ENCODE peak calls at places on chromosomes 1 and 21, in seven cellular contexts. One of them, this sample, is unnamed.

GRCh38 chr1:31765516-31765915 is 1.4 kb upstream of the ADGRB2 start:
- DNase-seq in IMR-90: no peak
- DNase-seq in progenitor cell of endocrine pancreas: no peak
- DNase-seq in astrocyte of the spinal cord: no peak
- DNase-seq in lower lobe of right lung: no peak
- DNase-seq in endothelial cell: no peak
- DNase-seq in pancreas: no peak
- DNase-seq in this sample: no peak

GRCh38 chr1:32967863-32968571 is 3.4 kb upstream of the RNF19B start:
- DNase-seq in IMR-90: peak
- DNase-seq in progenitor cell of endocrine pancreas: no peak
- DNase-seq in astrocyte of the spinal cord: no peak
- DNase-seq in lower lobe of right lung: no peak
- DNase-seq in endothelial cell: no peak
- DNase-seq in pancreas: no peak
- DNase-seq in this sample: no peak

GRCh38 chr21:28427356-28428022 is 565.2 kb downstream of the LTN1 start:
- DNase-seq in IMR-90: peak
- DNase-seq in progenitor cell of endocrine pancreas: no peak
- DNase-seq in astrocyte of the spinal cord: peak
- DNase-seq in lower lobe of right lung: no peak
- DNase-seq in endothelial cell: no peak
- DNase-seq in pancreas: no peak
- DNase-seq in this sample: no peak

GRCh38 chr1:193471981-193472380 is 285.6 kb upstream of the B3GALT2 start:
- DNase-seq in IMR-90: peak
- DNase-seq in progenitor cell of endocrine pancreas: no peak
- DNase-seq in astrocyte of the spinal cord: peak
- DNase-seq in lower lobe of right lung: no peak
- DNase-seq in endothelial cell: no peak
- DNase-seq in pancreas: no peak
- DNase-seq in this sample: no peak

GRCh38 chr1:60903591-60903990 is 178.8 kb upstream of the NFIA start:
- DNase-seq in IMR-90: no peak
- DNase-seq in progenitor cell of endocrine pancreas: no peak
- DNase-seq in astrocyte of the spinal cord: peak
- DNase-seq in lower lobe of right lung: no peak
- DNase-seq in endothelial cell: no peak
- DNase-seq in pancreas: no peak
- DNase-seq in this sample: no peak

GRCh38 chr1:243796016-243796415 is 54.0 kb downstream of the AKT3 start:
- DNase-seq in IMR-90: no peak
- DNase-seq in progenitor cell of endocrine pancreas: no peak
- DNase-seq in astrocyte of the spinal cord: no peak
- DNase-seq in lower lobe of right lung: no peak
- DNase-seq in endothelial cell: no peak
- DNase-seq in pancreas: no peak
- DNase-seq in this sample: no peak

GRCh38 chr1:160097196-160097910 is 1.1 kb downstream of the IGSF8 start:
- DNase-seq in IMR-90: no peak
- DNase-seq in progenitor cell of endocrine pancreas: no peak
- DNase-seq in astrocyte of the spinal cord: no peak
- DNase-seq in lower lobe of right lung: no peak
- DNase-seq in endothelial cell: no peak
- DNase-seq in pancreas: no peak
- DNase-seq in this sample: no peak

GRCh38 chr1:34711936-34712688 is 42.7 kb upstream of the GJB5 start:
- DNase-seq in IMR-90: no peak
- DNase-seq in progenitor cell of endocrine pancreas: no peak
- DNase-seq in astrocyte of the spinal cord: no peak
- DNase-seq in lower lobe of right lung: no peak
- DNase-seq in endothelial cell: no peak
- DNase-seq in pancreas: no peak
- DNase-seq in this sample: no peak

GRCh38 chr1:42838482-42839190 is 7.8 kb upstream of the ZNF691 start:
- DNase-seq in IMR-90: no peak
- DNase-seq in progenitor cell of endocrine pancreas: no peak
- DNase-seq in astrocyte of the spinal cord: no peak
- DNase-seq in lower lobe of right lung: peak
- DNase-seq in endothelial cell: no peak
- DNase-seq in pancreas: no peak
- DNase-seq in this sample: no peak

GRCh38 chr1:235017719-235018118 is 110.9 kb downstream of the TOMM20 start:
- DNase-seq in IMR-90: peak
- DNase-seq in progenitor cell of endocrine pancreas: no peak
- DNase-seq in astrocyte of the spinal cord: peak
- DNase-seq in lower lobe of right lung: no peak
- DNase-seq in endothelial cell: no peak
- DNase-seq in pancreas: no peak
- DNase-seq in this sample: no peak

GRCh38 chr1:18895317-18895716 is 7.0 kb downstream of the ALDH4A1 start:
- DNase-seq in IMR-90: no peak
- DNase-seq in progenitor cell of endocrine pancreas: no peak
- DNase-seq in astrocyte of the spinal cord: no peak
- DNase-seq in lower lobe of right lung: no peak
- DNase-seq in endothelial cell: no peak
- DNase-seq in pancreas: no peak
- DNase-seq in this sample: no peak

GRCh38 chr1:119646521-119647227 is 1.4 kb downstream of the ZNF697 start:
- DNase-seq in IMR-90: peak
- DNase-seq in progenitor cell of endocrine pancreas: no peak
- DNase-seq in astrocyte of the spinal cord: peak
- DNase-seq in lower lobe of right lung: no peak
- DNase-seq in endothelial cell: no peak
- DNase-seq in pancreas: no peak
- DNase-seq in this sample: no peak

GRCh38 chr1:176998396-176998795 is 166.1 kb downstream of the ASTN1 start:
- DNase-seq in IMR-90: no peak
- DNase-seq in progenitor cell of endocrine pancreas: no peak
- DNase-seq in astrocyte of the spinal cord: no peak
- DNase-seq in lower lobe of right lung: no peak
- DNase-seq in endothelial cell: no peak
- DNase-seq in pancreas: no peak
- DNase-seq in this sample: no peak

GRCh38 chr21:26715116-26715515 is 130.1 kb downstream of the ADAMTS1 start:
- DNase-seq in IMR-90: no peak
- DNase-seq in progenitor cell of endocrine pancreas: no peak
- DNase-seq in astrocyte of the spinal cord: no peak
- DNase-seq in lower lobe of right lung: no peak
- DNase-seq in endothelial cell: no peak
- DNase-seq in pancreas: no peak
- DNase-seq in this sample: no peak

GRCh38 chr1:40404670-40405462 is 31.3 kb downstream of the SMAP2 start:
- DNase-seq in IMR-90: peak
- DNase-seq in progenitor cell of endocrine pancreas: no peak
- DNase-seq in astrocyte of the spinal cord: peak
- DNase-seq in lower lobe of right lung: no peak
- DNase-seq in endothelial cell: no peak
- DNase-seq in pancreas: no peak
- DNase-seq in this sample: no peak

GRCh38 chr1:56360021-56360420 is 219.3 kb downstream of the PLPP3 start:
- DNase-seq in IMR-90: peak
- DNase-seq in progenitor cell of endocrine pancreas: no peak
- DNase-seq in astrocyte of the spinal cord: peak
- DNase-seq in lower lobe of right lung: no peak
- DNase-seq in endothelial cell: no peak
- DNase-seq in pancreas: no peak
- DNase-seq in this sample: no peak

GRCh38 chr1:153428073-153428638 is 11.8 kb downstream of the S100A7A start:
- DNase-seq in IMR-90: no peak
- DNase-seq in progenitor cell of endocrine pancreas: no peak
- DNase-seq in astrocyte of the spinal cord: no peak
- DNase-seq in lower lobe of right lung: no peak
- DNase-seq in endothelial cell: no peak
- DNase-seq in pancreas: no peak
- DNase-seq in this sample: no peak

GRCh38 chr1:170707959-170708666 is 44.2 kb downstream of the PRRX1 start:
- DNase-seq in IMR-90: peak
- DNase-seq in progenitor cell of endocrine pancreas: no peak
- DNase-seq in astrocyte of the spinal cord: peak
- DNase-seq in lower lobe of right lung: no peak
- DNase-seq in endothelial cell: no peak
- DNase-seq in pancreas: no peak
- DNase-seq in this sample: no peak

DNA sequence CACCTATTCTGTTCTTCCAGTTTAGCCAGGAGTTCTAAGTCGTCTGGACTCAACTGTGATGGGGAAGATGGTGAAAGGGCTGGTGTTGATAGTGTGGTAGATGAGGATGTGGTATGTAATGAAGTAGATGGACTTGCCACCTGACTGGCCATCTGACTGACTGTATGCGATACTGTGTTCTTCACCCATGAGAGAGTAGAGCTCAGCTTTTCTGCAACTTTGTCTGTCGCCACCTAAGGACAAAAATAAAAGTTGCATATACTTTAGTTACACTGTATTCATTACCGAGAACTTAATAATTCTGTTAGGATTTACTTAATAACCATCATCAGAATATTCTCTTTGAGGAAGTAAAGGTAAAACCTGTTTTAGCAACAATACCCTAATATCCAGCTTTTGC is 48.5 kb downstream of the EVI5 start:
- DNase-seq in IMR-90: peak
- DNase-seq in progenitor cell of endocrine pancreas: no peak
- DNase-seq in astrocyte of the spinal cord: no peak
- DNase-seq in lower lobe of right lung: no peak
- DNase-seq in endothelial cell: no peak
- DNase-seq in pancreas: no peak
- DNase-seq in this sample: no peak
- TF ChIP-seq CTCF in IMR-90: peak
- TF ChIP-seq CTCF in progenitor cell of endocrine pancreas: no peak
- TF ChIP-seq CTCF in astrocyte of the spinal cord: peak
- TF ChIP-seq CTCF in lower lobe of right lung: no peak
- TF ChIP-seq CTCF in endothelial cell: no peak
- TF ChIP-seq CTCF in pancreas: no peak
- TF ChIP-seq CTCF in this sample: peak

DNA sequence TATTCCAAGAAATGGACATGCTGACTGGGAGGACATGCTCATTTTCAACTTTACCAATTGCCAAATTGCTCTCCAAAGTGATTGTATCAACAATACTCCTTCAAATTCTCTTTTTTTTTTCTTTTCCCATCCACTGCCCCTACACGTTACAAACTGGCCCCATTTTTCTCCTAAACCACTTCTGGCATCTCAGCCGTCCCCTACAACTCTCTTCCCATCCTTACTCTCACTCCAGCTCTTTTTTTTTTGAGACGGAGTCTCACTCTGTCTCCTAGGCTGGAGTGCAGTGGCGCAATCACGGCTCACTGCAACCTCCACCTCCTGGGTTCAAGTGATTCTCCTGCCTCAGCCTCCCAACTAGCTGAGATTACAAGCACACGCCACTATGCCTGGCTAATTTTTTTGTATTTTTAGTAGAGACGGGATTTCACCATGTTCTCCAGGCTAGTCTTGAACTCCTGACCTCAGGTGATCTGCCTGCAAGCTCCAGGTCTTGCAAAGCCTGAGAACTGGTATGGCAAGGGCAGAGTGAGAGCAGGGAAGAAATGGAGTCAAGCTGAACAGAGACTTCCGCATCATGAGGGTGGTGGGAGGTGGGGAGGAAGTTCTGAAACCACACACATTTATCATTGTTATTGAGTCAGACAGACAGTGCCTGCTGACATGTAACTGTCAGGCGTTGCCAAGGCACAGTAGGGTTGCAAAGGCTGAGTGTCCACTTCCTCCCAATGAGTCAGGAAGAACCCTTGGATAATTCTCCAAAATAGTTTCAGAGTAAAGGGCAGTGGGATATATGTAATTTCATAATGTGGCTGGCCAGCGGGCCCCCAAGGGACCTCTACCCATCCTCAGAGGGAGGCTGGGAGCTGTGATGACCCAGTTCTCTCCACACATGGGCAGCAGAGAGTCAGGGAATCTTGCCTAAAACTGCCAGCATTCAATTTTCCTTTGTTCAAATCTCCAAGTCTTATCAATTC is 17.4 kb downstream of the CELA3A start:
- DNase-seq in IMR-90: peak
- DNase-seq in progenitor cell of endocrine pancreas: no peak
- DNase-seq in astrocyte of the spinal cord: peak
- DNase-seq in lower lobe of right lung: peak
- DNase-seq in endothelial cell: no peak
- DNase-seq in pancreas: no peak
- DNase-seq in this sample: no peak
- TF ChIP-seq CTCF in IMR-90: peak
- TF ChIP-seq CTCF in progenitor cell of endocrine pancreas: peak
- TF ChIP-seq CTCF in astrocyte of the spinal cord: peak
- TF ChIP-seq CTCF in lower lobe of right lung: no peak
- TF ChIP-seq CTCF in endothelial cell: no peak
- TF ChIP-seq CTCF in pancreas: no peak
- TF ChIP-seq CTCF in this sample: peak

GRCh38 chr1:6554907-6555778 is at the start of gene TAS1R1:
- DNase-seq in IMR-90: no peak
- DNase-seq in progenitor cell of endocrine pancreas: no peak
- DNase-seq in astrocyte of the spinal cord: no peak
- DNase-seq in lower lobe of right lung: peak
- DNase-seq in endothelial cell: no peak
- DNase-seq in pancreas: peak
- DNase-seq in this sample: no peak
- TF ChIP-seq CTCF in IMR-90: no peak
- TF ChIP-seq CTCF in progenitor cell of endocrine pancreas: no peak
- TF ChIP-seq CTCF in astrocyte of the spinal cord: no peak
- TF ChIP-seq CTCF in lower lobe of right lung: no peak
- TF ChIP-seq CTCF in endothelial cell: no peak
- TF ChIP-seq CTCF in pancreas: no peak
- TF ChIP-seq CTCF in this sample: no peak

GRCh38 chr21:44490405-44490804 is 35.1 kb downstream of the LRRC3 start:
- DNase-seq in IMR-90: no peak
- DNase-seq in progenitor cell of endocrine pancreas: no peak
- DNase-seq in astrocyte of the spinal cord: no peak
- DNase-seq in lower lobe of right lung: no peak
- DNase-seq in endothelial cell: no peak
- DNase-seq in pancreas: no peak
- DNase-seq in this sample: no peak

GRCh38 chr21:44490816-44491215 is 35.5 kb downstream of the LRRC3 start:
- DNase-seq in IMR-90: no peak
- DNase-seq in progenitor cell of endocrine pancreas: no peak
- DNase-seq in astrocyte of the spinal cord: no peak
- DNase-seq in lower lobe of right lung: no peak
- DNase-seq in endothelial cell: no peak
- DNase-seq in pancreas: no peak
- DNase-seq in this sample: no peak

GRCh38 chr21:44487831-44488230 is 32.5 kb downstream of the LRRC3 start:
- DNase-seq in IMR-90: peak
- DNase-seq in progenitor cell of endocrine pancreas: no peak
- DNase-seq in astrocyte of the spinal cord: peak
- DNase-seq in lower lobe of right lung: no peak
- DNase-seq in endothelial cell: no peak
- DNase-seq in pancreas: no peak
- DNase-seq in this sample: peak

GRCh38 chr21:44492572-44493385 is 37.5 kb downstream of the LRRC3 start:
- DNase-seq in IMR-90: no peak
- DNase-seq in progenitor cell of endocrine pancreas: no peak
- DNase-seq in astrocyte of the spinal cord: no peak
- DNase-seq in lower lobe of right lung: no peak
- DNase-seq in endothelial cell: no peak
- DNase-seq in pancreas: no peak
- DNase-seq in this sample: no peak

DNA sequence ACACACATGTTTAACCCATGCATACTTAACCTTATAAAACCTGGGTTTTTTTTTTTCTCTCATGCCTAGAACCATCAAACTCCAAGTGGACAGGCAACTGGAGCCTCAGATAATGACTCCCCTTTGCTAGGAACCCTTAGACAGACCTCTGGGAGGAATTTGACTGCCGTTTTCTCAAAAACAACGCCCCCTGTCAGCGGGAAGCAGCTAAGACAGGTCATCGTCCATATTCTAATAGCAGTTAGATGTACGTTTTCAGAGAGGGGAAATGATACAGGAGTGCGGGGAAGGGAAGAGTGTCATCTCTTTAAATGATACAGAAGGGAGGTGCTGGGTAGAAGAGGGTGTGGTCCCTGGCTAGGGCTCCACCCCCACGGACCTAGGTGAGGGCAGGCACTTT is 34.7 kb downstream of the LRRC3 start:
- DNase-seq in IMR-90: no peak
- DNase-seq in progenitor cell of endocrine pancreas: no peak
- DNase-seq in astrocyte of the spinal cord: no peak
- DNase-seq in lower lobe of right lung: no peak
- DNase-seq in endothelial cell: no peak
- DNase-seq in pancreas: no peak
- DNase-seq in this sample: no peak
- TF ChIP-seq CTCF in IMR-90: no peak
- TF ChIP-seq CTCF in progenitor cell of endocrine pancreas: no peak
- TF ChIP-seq CTCF in astrocyte of the spinal cord: no peak
- TF ChIP-seq CTCF in lower lobe of right lung: no peak
- TF ChIP-seq CTCF in endothelial cell: peak
- TF ChIP-seq CTCF in pancreas: no peak
- TF ChIP-seq CTCF in this sample: peak